ENCODE peak calls at places on chromosomes 16 and 17, in five cellular contexts. M is bronchial epithelial cell; A is activated naive CD4-positive, alpha-beta T cell; R is NCI-H1436; U is AG10803. L is an unnamed sample.

GRCh38 chr16:16867994-16868393 is 489.1 kb downstream of the NPIPA7 start:
- DNase-seq in M (no peak), A (no peak), R (no peak), U (no peak), L (no peak)

GRCh38 chr16:57516176-57516725 is 20.1 kb downstream of the CCDC102A start:
- DNase-seq in M (no peak), A (no peak), R (no peak), U (no peak), L (no peak)

GRCh38 chr16:30950516-30951073 is 1.7 kb downstream of the ORAI3 start:
- DNase-seq in M (no peak), A (no peak), R (no peak), U (no peak), L (no peak)

GRCh38 chr17:6667516-6667915 is 16.0 kb downstream of the C17orf100 start:
- DNase-seq in M (no peak), A (no peak), R (no peak), U (no peak), L (no peak)

GRCh38 chr16:53356478-53357207 is 77.6 kb upstream of the RBL2 start:
- DNase-seq in M (no peak), A (no peak), R (no peak), U (no peak), L (no peak)

GRCh38 chr17:44970136-44970737 is 2.1 kb upstream of the C1QL1 start:
- DNase-seq in M (no peak), A (no peak), R (peak), U (peak), L (no peak)

GRCh38 chr17:40966848-40967247 is at the start of gene KRT39:
- DNase-seq in M (no peak), A (no peak), R (no peak), U (no peak), L (no peak)

GRCh38 chr17:31715436-31715835 is 143.6 kb downstream of the COPRS start:
- DNase-seq in M (no peak), A (no peak), R (no peak), U (no peak), L (no peak)

GRCh38 chr16:28105297-28105696 is 41.8 kb upstream of the GSG1L start:
- DNase-seq in M (no peak), A (no peak), R (no peak), U (no peak), L (no peak)

GRCh38 chr16:73277066-73277465 is 229.1 kb upstream of the ZFHX3 start:
- DNase-seq in M (no peak), A (no peak), R (no peak), U (no peak), L (no peak)

GRCh38 chr17:77681820-77682219 is 276.7 kb upstream of the TNRC6C start:
- DNase-seq in M (no peak), A (no peak), R (no peak), U (no peak), L (no peak)

GRCh38 chr16:50434872-50435478 is 66.2 kb upstream of the BRD7 start:
- DNase-seq in M (no peak), A (no peak), R (no peak), U (no peak), L (no peak)